ENCODE peak calls at places on chromosome 16, in nine cellular contexts. J, N, L, W, F, Q, H, T and Z are unnamed samples. For H3K27me3, the result is how much of the 10 kb centered on the place peaks cover.

GRCh38 chr16:4136229-4136813 is 20.1 kb upstream of the ADCY9 start:
- DNase-seq in J (no peak), N (no peak), L (peak), W (no peak), F (peak), Q (no peak), H (peak), T (no peak), Z (no peak)

GRCh38 chr16:65375651-65376050 is 253.8 kb upstream of the CDH11 start:
- DNase-seq in J (no peak), N (no peak), L (no peak), W (no peak), F (no peak), Q (no peak), H (peak), T (no peak), Z (no peak)

GRCh38 chr16:47258874-47259461 is 115.2 kb upstream of the NETO2 start:
- DNase-seq in J (no peak), N (no peak), L (no peak), W (peak), F (no peak), Q (no peak), H (peak), T (no peak), Z (peak)

GRCh38 chr16:50547340-50547865 is 793 bp upstream of the NKD1 start:
- DNase-seq in J (no peak), N (peak), L (peak), W (no peak), F (peak), Q (peak), H (no peak), T (peak), Z (no peak)

GRCh38 chr16:24734382-24734781 is 4.9 kb downstream of the TNRC6A start:
- DNase-seq in J (no peak), N (no peak), L (no peak), W (peak), F (no peak), Q (no peak), H (peak), T (no peak), Z (peak)

GRCh38 chr16:15899538-15900100 is 11.2 kb upstream of the CEP20 start:
- DNase-seq in J (no peak), N (no peak), L (peak), W (peak), F (peak), Q (no peak), H (peak), T (no peak), Z (peak)

GRCh38 chr16:11067697-11068141 is 123.4 kb downstream of the CLEC16A start:
- DNase-seq in J (no peak), N (no peak), L (no peak), W (no peak), F (no peak), Q (no peak), H (no peak), T (no peak), Z (no peak)

GRCh38 chr16:84557504-84557903 is 53.0 kb upstream of the MEAK7 start:
- DNase-seq in J (no peak), N (no peak), L (no peak), W (no peak), F (no peak), Q (no peak), H (no peak), T (no peak), Z (no peak)

GRCh38 chr16:4935231-4935855 is 1.6 kb downstream of the PPL start:
- DNase-seq in J (peak), N (peak), L (peak), W (no peak), F (peak), Q (no peak), H (peak), T (no peak), Z (peak)

GRCh38 chr16:68097088-68097487 is 11.9 kb downstream of the NFATC3 start:
- DNase-seq in J (no peak), N (no peak), L (no peak), W (no peak), F (no peak), Q (no peak), H (no peak), T (no peak), Z (no peak)

GRCh38 chr16:58299757-58300349 is 5.0 kb upstream of the PRSS54 start:
- DNase-seq in J (no peak), N (no peak), L (peak), W (no peak), F (no peak), Q (no peak), H (peak), T (peak), Z (peak)

GRCh38 chr16:66026211-66026610 is 340.3 kb upstream of the CDH5 start:
- DNase-seq in J (no peak), N (no peak), L (no peak), W (no peak), F (no peak), Q (no peak), H (peak), T (no peak), Z (peak)

DNA sequence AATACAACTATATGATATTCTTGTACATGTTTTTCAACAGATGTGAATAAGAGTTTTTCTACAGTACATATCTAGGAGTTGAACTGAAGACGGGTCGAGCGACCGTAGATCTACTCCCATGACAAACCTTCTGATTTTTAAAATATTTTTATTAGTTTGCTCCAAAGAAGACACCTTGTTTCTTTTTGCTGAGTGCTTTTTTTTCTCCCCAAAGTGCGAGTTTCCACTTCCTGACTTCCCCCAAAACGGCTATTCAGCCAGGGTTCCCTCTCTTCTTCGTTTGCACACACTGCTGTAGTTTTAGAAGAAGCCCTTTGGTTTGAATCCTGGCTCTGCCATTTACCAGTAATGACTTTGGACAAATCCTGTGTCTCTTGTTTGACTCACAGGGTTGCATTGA is 241.7 kb upstream of the MAF start:
- DNase-seq in J (no peak), N (no peak), L (no peak), W (no peak), F (no peak), Q (no peak), H (no peak), T (no peak), Z (no peak)
- H3K27me3 ChIP-seq in J (under half), N (under half), L (under half), W (under half), F (under half), Q (under half), H (under half), T (under half), Z (under half)

GRCh38 chr16:88432174-88432573 is 20.9 kb upstream of the ZFPM1 start:
- DNase-seq in J (no peak), N (no peak), L (no peak), W (no peak), F (no peak), Q (no peak), H (no peak), T (no peak), Z (no peak)
- H3K27me3 ChIP-seq in J (under half), N (half or more), L (half or more), W (under half), F (under half), Q (under half), H (under half), T (under half), Z (under half)

GRCh38 chr16:86391987-86392386 is 118.3 kb upstream of the FOXF1 start:
- DNase-seq in J (no peak), N (no peak), L (no peak), W (peak), F (no peak), Q (no peak), H (peak), T (no peak), Z (peak)

GRCh38 chr16:86388976-86389375 is 121.4 kb upstream of the FOXF1 start:
- DNase-seq in J (no peak), N (no peak), L (no peak), W (no peak), F (no peak), Q (no peak), H (peak), T (no peak), Z (no peak)

GRCh38 chr16:86389566-86390328 is 120.6 kb upstream of the FOXF1 start:
- DNase-seq in J (no peak), N (no peak), L (no peak), W (no peak), F (no peak), Q (no peak), H (peak), T (no peak), Z (no peak)

GRCh38 chr16:86391486-86391885 is 118.8 kb upstream of the FOXF1 start:
- DNase-seq in J (no peak), N (no peak), L (no peak), W (no peak), F (no peak), Q (no peak), H (no peak), T (no peak), Z (peak)

DNA sequence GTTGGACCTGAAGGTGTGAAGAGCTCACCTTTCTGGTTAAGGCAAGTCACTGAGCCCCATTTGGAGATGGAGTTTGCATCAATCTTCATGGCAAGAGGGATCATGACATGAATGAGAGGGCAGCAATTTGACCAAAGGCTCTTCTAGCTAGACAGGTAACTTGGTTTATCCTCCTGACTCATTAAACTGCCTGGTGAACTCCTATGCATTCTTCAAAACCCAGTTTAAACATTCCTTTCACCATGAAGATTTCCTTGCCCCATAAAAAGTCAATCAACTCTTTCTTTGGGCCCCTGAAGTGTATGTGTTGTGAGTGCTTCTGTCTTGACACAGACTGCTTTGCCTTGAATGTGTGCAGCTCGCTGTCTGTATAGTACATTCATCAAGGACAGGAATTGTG is 120.0 kb upstream of the FOXF1 start:
- DNase-seq in J (no peak), N (no peak), L (no peak), W (no peak), F (no peak), Q (no peak), H (no peak), T (no peak), Z (no peak)
- H3K27me3 ChIP-seq in J (under half), N (half or more), L (under half), W (under half), F (under half), Q (under half), H (under half), T (under half), Z (under half)

DNA sequence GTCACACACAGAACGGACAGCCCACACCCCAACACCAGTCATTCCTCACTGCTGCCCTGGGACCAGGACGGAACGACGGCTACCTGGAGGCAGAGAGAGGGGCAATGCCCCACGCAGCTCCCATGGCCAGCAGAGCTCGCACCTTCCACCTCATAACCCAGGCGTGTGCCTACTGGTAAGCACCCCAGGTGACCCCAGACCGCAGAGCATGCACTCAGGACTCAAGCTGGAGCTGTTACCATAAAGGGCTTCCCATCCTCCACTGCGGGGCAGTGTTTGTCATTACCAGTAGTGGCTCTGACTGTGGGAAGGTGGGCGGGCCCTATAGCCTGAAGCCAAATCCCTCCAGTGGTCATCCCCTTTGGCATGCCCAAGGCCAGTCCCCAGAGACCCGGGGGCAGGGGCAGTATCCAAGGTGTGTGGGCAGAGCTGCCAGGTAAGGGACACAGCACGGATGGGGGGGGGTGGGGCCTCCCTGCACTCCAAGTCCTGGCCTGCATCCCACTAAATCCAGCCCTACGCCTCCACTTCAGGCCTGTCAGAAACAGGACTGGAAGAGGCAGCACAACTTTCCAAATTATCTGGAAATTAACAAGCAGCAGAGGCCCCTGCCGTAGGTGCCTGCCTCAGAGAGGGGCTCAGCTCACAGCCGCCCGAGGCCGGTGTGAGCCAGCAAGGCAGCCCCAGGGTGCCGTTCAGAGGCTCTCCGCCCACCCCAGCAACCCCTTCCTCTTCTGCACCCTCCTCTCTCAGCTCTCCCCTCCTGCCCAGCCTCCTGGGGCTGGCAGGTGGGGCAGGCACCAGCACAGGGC is 4.8 kb upstream of the BCAR1 start:
- DNase-seq in J (no peak), N (peak), L (peak), W (no peak), F (no peak), Q (no peak), H (peak), T (no peak), Z (no peak)
- H3K27me3 ChIP-seq in J (under half), N (under half), L (under half), W (under half), F (under half), Q (under half), H (under half), T (under half), Z (under half)

DNA sequence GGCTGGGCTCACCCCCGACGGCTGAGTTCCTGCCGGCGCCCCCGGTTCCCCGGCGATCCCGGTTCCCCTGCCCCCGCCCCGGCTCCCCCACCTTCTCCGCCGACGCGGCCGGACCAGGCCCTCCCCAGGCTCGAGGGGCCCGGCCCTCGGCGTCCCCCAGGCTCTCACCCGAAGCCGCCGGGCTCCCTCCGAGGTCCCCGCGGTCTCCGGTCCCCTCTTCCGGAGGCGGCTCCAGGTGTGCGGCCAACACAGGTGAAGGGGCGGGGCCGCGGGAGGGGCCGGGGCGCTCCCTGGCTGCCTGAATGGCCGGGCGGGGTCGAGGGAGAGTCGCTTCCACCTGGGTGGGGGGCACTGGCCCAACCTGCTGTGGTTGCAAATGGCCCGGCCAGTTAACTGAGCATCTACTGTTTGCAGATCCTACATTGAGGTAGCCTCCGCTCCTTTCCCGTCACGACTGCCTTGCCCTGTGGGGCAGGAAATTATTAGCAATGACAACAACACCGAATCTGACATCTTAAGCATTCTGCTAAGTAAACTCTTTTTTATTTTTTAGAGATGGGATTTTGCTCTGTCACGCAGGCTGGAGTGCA is at the start of gene BICDL2:
- DNase-seq in J (no peak), N (no peak), L (peak), W (no peak), F (peak), Q (no peak), H (no peak), T (no peak), Z (no peak)
- H3K27me3 ChIP-seq in J (half or more), N (half or more), L (half or more), W (half or more), F (under half), Q (under half), H (under half), T (under half), Z (half or more)

DNA sequence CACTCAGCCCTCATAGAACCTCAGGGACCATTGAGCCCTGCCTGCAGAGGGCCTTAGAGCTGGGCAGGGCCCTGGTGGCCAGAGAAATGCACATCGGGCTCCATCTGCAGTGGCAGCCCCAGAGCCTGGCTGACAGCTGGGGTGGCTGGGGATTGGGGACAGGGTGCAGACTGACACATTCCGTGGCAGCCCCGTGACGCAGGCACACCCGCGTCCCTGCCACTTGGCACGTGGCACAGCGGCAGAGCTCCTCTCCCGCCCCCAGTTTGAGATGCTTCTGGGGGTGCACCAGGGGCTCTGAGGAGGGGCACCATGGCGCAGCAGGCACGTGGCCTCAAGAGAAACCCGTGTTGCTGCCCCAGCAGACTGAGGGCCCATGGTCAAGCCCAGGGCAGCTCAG is 2.2 kb downstream of the FBXL16 start:
- DNase-seq in J (no peak), N (no peak), L (no peak), W (no peak), F (no peak), Q (no peak), H (no peak), T (no peak), Z (no peak)
- H3K27me3 ChIP-seq in J (half or more), N (half or more), L (half or more), W (half or more), F (half or more), Q (under half), H (under half), T (half or more), Z (half or more)

GRCh38 chr16:2470234-2470601 is 879 bp upstream of the NTN3 start:
- DNase-seq in J (no peak), N (no peak), L (no peak), W (no peak), F (no peak), Q (no peak), H (no peak), T (no peak), Z (no peak)
- H3K27me3 ChIP-seq in J (half or more), N (half or more), L (half or more), W (under half), F (half or more), Q (under half), H (under half), T (under half), Z (under half)

GRCh38 chr16:55651841-55652824 is 3.7 kb upstream of the SLC6A2 start:
- DNase-seq in J (no peak), N (no peak), L (no peak), W (no peak), F (no peak), Q (no peak), H (no peak), T (no peak), Z (no peak)
- H3K27me3 ChIP-seq in J (under half), N (under half), L (half or more), W (under half), F (under half), Q (under half), H (half or more), T (under half), Z (half or more)

GRCh38 chr16:55981557-55981956 is 106.4 kb upstream of the CES5A start:
- DNase-seq in J (no peak), N (no peak), L (no peak), W (no peak), F (no peak), Q (no peak), H (no peak), T (no peak), Z (no peak)

GRCh38 chr16:55982597-55982996 is 107.4 kb upstream of the CES5A start:
- DNase-seq in J (no peak), N (no peak), L (no peak), W (no peak), F (no peak), Q (no peak), H (no peak), T (no peak), Z (no peak)

GRCh38 chr16:55971447-55971846 is 96.3 kb upstream of the CES5A start:
- DNase-seq in J (no peak), N (no peak), L (no peak), W (no peak), F (no peak), Q (no peak), H (no peak), T (no peak), Z (no peak)

DNA sequence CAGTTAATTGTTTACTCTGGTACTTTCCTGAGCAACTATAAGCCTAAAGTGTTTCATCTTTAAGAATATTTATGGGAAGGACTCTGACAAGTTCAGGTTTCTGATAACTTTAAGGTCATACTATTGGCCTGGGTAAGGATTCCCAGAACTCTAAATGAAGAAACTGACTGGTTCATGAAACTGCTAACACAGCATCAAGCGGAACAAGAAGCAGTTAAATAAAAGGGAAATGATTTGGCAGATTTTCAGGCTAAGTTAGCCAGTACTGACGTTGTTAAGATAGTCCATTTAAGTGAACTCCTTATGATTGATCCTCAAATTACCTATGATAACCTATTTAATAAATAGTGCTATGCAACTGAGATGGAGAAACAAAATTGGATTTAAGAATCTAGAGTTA is 101.6 kb upstream of the CES5A start:
- DNase-seq in J (no peak), N (no peak), L (no peak), W (no peak), F (no peak), Q (no peak), H (no peak), T (no peak), Z (no peak)
- H3K27me3 ChIP-seq in J (under half), N (under half), L (under half), W (under half), F (under half), Q (under half), H (under half), T (under half), Z (under half)

DNA sequence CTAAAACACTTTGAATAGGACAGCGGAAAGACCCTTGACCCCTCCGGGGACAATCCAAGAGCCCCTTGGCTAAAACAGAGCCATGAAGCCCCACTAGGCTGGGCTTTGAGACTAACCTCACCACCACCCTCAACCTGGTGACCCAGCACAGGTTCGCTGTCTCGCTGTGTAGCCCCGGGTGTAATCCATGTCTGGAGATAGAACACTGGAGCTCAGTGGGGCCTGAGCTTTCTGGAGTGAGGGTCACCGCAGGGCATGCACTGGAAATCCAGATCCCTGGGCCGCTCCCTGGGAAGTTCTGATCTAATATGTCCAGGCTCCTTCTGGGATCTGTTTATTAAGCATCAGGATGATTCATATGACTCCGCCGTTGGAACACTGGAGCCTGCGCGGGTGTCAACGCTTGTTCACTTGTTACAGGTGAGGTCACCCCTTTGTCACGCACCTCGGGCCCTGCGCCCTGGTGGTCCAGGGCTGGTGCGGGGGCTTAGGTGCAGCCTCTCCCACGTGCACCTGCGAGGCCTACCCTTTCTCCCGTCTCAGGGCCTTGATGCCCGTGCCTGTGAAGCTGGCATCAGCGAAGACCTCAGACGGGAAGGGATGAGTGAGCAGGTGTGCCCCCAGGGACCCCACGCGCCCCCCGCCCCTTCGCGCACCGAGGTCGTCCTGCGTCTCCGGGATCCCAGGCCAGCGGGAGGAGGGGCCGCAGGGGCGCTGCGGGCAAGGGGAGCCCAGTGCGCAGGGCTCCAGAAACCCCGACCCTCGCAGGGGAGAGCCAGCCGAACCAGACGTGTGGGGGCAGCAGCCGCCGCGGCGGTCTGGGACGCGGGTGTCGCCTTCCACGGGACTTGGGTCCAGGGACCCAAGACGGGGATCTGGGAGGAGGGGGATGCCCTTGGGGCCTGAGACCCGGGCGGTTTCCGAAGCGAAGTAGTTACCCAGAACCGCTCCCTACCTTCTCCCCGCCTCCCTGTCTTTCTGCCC is 224.1 kb upstream of the FOXF1 start:
- DNase-seq in J (no peak), N (no peak), L (no peak), W (no peak), F (peak), Q (no peak), H (peak), T (no peak), Z (no peak)
- H3K27me3 ChIP-seq in J (half or more), N (half or more), L (half or more), W (under half), F (under half), Q (under half), H (half or more), T (under half), Z (half or more)